ENCODE peak calls at places on chromosomes 13 and 19, in six cellular contexts. C, P, L, Q, E and K are unnamed samples.

GRCh38 chr13:60696602-60697001 is 299.6 kb downstream of the TDRD3 start:
- DNase-seq in L (no peak), E (no peak), C (no peak), P (peak; percentile 18), Q (no peak), K (no peak)

GRCh38 chr13:52677823-52678222 is 25.2 kb downstream of the SUGT1 start:
- DNase-seq in C (no peak), Q (no peak), E (peak; percentile 12), L (no peak), P (no peak), K (no peak)

GRCh38 chr19:10899171-10899653 is 27.9 kb downstream of the CARM1 start:
- DNase-seq in P (no peak), E (peak; percentile 83), Q (no peak), C (peak; percentile 97), L (peak; percentile 95), K (no peak)

GRCh38 chr13:37602743-37603381 is 4.3 kb upstream of the POSTN start:
- DNase-seq in E (peak; percentile 3), P (no peak), L (peak; percentile 6), Q (no peak), C (no peak), K (peak; percentile 70)

GRCh38 chr19:2051771-2052704 is 994 bp upstream of the MKNK2 start:
- DNase-seq in Q (no peak), L (no peak), P (no peak), C (no peak), E (no peak), K (no peak)

GRCh38 chr13:109989686-109990085 is 203.3 kb upstream of the IRS2 start:
- DNase-seq in L (no peak), E (no peak), P (no peak), Q (no peak), C (no peak), K (peak; percentile 69)

GRCh38 chr13:29799041-29799440 is 51.4 kb downstream of the UBL3 start:
- DNase-seq in Q (no peak), E (no peak), L (no peak), P (no peak), C (no peak), K (no peak)

GRCh38 chr13:43159007-43159406 is 135.6 kb downstream of the DNAJC15 start:
- DNase-seq in Q (no peak), C (no peak), P (peak; percentile 54), L (no peak), E (no peak), K (peak; percentile 42)

GRCh38 chr13:70310720-70311119 is 202.5 kb upstream of the KLHL1 start:
- DNase-seq in C (no peak), P (peak; percentile 79), Q (peak; percentile 32), E (peak; percentile 48), L (peak; percentile 63), K (no peak)

GRCh38 chr19:16197188-16197621 is 506 bp upstream of the AP1M1 start:
- DNase-seq in E (no peak), Q (no peak), L (peak; percentile 82), P (no peak), C (peak; percentile 92), K (peak; percentile 96)

GRCh38 chr19:46813570-46814358 is 25.4 kb upstream of the SLC1A5 start:
- DNase-seq in L (peak; percentile 43), C (no peak), Q (no peak), P (no peak), E (no peak), K (no peak)

DNA sequence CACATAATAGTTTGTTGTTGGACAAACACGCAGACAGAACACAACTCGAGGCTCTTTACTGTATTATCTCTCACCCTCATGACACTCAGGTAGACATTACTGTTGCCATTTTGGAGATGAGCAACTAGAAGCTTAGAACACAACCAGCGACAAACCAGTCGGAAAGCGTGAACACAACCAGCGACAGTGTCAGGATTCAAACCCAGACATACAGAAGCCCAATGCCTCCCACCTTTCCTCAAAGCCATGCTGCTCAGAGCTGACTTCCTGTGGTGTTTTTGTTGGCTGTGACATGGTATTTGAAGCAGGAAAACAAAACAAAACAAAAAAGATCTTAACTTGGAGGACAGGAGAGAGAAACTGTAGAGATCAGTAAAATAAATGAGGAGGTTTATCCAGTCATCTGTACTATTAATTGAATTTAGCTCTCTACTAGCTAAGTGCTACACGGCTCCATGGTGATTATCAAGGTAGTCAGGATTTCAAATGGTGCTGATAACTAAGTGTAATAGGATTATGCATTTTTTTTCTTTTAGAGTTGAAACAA is 92.1 kb downstream of the STARD13 start:
- DNase-seq in L (no peak), Q (no peak), P (peak; percentile 52), C (no peak), E (peak; percentile 56), K (no peak)
- H3F3A ChIP-seq in L (peaks cover 3% of the 10 kb centered on the region), Q (peaks cover 4% of the 10 kb centered on the region), P (no peaks in the 10 kb centered on the region), C (no peaks in the 10 kb centered on the region), E (peaks cover 35% of the 10 kb centered on the region), K (peaks cover 21% of the 10 kb centered on the region)

GRCh38 chr19:28521169-28521568 is 691.8 kb downstream of the UQCRFS1 start:
- DNase-seq in C (no peak), P (no peak), L (no peak), E (no peak), Q (no peak), K (no peak)
- H3K9me2 ChIP-seq in C (no peaks in the 10 kb centered on the region), P (peaks cover 4% of the 10 kb centered on the region), L (no peaks in the 10 kb centered on the region), E (no peaks in the 10 kb centered on the region), Q (no peaks in the 10 kb centered on the region), K (no peaks in the 10 kb centered on the region)

GRCh38 chr13:99086149-99086868 is 108.4 kb upstream of the DOCK9 start:
- DNase-seq in C (peak; percentile 43), Q (peak; percentile 65), L (peak; percentile 52), P (peak; percentile 62), E (peak; percentile 86), K (peak; percentile 91)
- H2AFZ ChIP-seq in C (peak overlapping the region; percentile 90), Q (peak overlapping the region; percentile 90), L (peak overlapping the region; percentile 87), P (peak overlapping the region; percentile 52), E (peak overlapping the region; percentile 68), K (peak overlapping the region; percentile 94)

GRCh38 chr19:38870612-38871011 is 7.5 kb downstream of the RINL start:
- DNase-seq in L (no peak), Q (no peak), E (no peak), P (no peak), C (no peak), K (no peak)

GRCh38 chr19:38869160-38869835 is 8.8 kb downstream of the RINL start:
- DNase-seq in C (no peak), P (peak; percentile 70), L (no peak), Q (no peak), E (peak; percentile 47), K (no peak)

GRCh38 chr19:38868551-38868950 is 9.5 kb downstream of the RINL start:
- DNase-seq in P (no peak), L (no peak), E (no peak), C (no peak), Q (no peak), K (no peak)

GRCh38 chr19:38869836-38870607 is 8.1 kb downstream of the RINL start:
- DNase-seq in P (peak; percentile 81), E (peak; percentile 91), C (no peak), Q (peak; percentile 52), L (no peak), K (peak; percentile 77)

GRCh38 chr19:38867176-38867780 is 10.8 kb downstream of the RINL start:
- DNase-seq in L (no peak), C (no peak), Q (no peak), E (peak; percentile 38), P (no peak), K (no peak)
- H3F3A ChIP-seq in L (no peaks in the 10 kb centered on the region), C (peaks cover 41% of the 10 kb centered on the region), Q (no peaks in the 10 kb centered on the region), E (no peaks in the 10 kb centered on the region), P (peaks cover 7% of the 10 kb centered on the region), K (no peaks in the 10 kb centered on the region)

GRCh38 chr19:49128545-49129237 is 9.3 kb downstream of the PPFIA3 start:
- DNase-seq in P (no peak), Q (no peak), L (no peak), E (no peak), C (no peak), K (no peak)
- H3K9me2 ChIP-seq in P (no peaks in the 10 kb centered on the region), Q (no peaks in the 10 kb centered on the region), L (no peaks in the 10 kb centered on the region), E (no peaks in the 10 kb centered on the region), C (no peaks in the 10 kb centered on the region), K (no peaks in the 10 kb centered on the region)

DNA sequence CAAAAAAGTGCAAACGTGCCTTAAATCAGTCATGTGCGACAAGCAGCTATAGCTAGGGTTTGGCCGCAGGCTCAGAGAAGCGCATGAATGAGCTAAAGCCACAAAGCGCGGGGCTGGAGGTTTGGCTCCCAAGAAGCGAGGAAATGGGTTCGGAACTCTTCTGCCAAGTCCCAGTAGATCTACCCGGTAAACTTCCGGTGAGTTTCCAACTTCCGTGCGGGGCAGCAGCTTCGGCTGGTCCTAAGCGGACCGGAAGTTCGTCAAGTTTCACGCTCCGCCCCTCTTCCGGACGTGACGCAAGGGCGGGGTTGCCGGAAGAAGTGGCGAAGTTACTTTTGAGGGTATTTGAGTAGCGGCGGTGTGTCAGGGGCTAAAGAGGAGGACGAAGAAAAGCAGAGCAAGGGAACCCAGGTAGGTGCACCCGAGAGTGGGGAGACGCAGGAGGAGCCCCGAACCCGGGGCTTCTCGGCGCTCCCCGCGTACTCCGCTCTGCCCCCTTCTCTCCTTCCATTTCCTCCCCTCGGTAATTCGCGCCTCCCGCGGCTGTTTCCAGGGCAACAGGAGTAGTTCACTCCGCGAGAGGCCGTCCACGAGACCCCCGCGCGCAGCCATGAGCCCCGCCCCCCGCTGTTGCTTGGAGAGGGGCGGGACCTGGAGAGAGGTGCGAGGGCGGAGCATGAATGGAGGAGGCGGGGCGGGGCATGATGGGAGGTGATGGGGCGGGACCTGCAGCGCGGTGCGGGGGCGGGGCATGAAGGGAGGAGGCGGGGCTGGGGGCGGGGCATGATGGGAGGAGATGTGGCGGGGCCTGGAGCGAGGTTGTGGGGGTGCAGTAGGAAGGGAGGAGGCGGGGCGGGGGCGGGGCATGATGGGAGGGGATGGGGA is at the start of gene NR1H2:
- DNase-seq in L (peak; percentile 99), Q (peak; percentile 99), C (peak; percentile 94), E (peak; percentile 94), P (peak; percentile 99), K (peak; percentile 99)
- H2AFZ ChIP-seq in L (peak within 1 kb of the TSS; percentile 89), Q (peak within 1 kb of the TSS; percentile 75), C (peak within 1 kb of the TSS; percentile 89), E (peak within 1 kb of the TSS; percentile 100), P (peak within 1 kb of the TSS; percentile 49), K (peak within 1 kb of the TSS; percentile 99)

GRCh38 chr13:34369925-34370324 is 552.0 kb downstream of the RFC3 start:
- DNase-seq in L (peak; percentile 14), C (no peak), E (no peak), Q (no peak), P (no peak), K (no peak)

GRCh38 chr13:34361528-34361927 is 543.6 kb downstream of the RFC3 start:
- DNase-seq in E (peak; percentile 17), L (peak; percentile 47), Q (no peak), P (no peak), C (no peak), K (peak; percentile 35)

GRCh38 chr13:34360702-34361101 is 542.8 kb downstream of the RFC3 start:
- DNase-seq in P (no peak), E (no peak), Q (no peak), C (peak; percentile 60), L (peak; percentile 70), K (no peak)

GRCh38 chr13:34358811-34359513 is 541.0 kb downstream of the RFC3 start:
- DNase-seq in Q (no peak), L (peak; percentile 83), P (no peak), E (no peak), C (peak; percentile 90), K (peak; percentile 86)

GRCh38 chr13:34364633-34365032 is 546.7 kb downstream of the RFC3 start:
- DNase-seq in C (no peak), P (no peak), L (no peak), Q (no peak), E (no peak), K (peak; percentile 63)
- H3F3A ChIP-seq in C (peaks cover 8% of the 10 kb centered on the region), P (no peaks in the 10 kb centered on the region), L (no peaks in the 10 kb centered on the region), Q (no peaks in the 10 kb centered on the region), E (peaks cover 3% of the 10 kb centered on the region), K (peaks cover 4% of the 10 kb centered on the region)